ENCODE peak calls at places on chromosomes 6 and 20, in four cellular contexts. T, K, I and M are unnamed samples.

GRCh38 chr20:43243672-43244269 is 54.1 kb upstream of the PTPRT start:
- DNase-seq in T (no peak), K (peak), I (no peak), M (no peak)

GRCh38 chr6:111984081-111984480 is 69.8 kb upstream of the CCN6 start:
- DNase-seq in T (no peak), K (no peak), I (no peak), M (no peak)

GRCh38 chr20:46994341-46994740 is 99.7 kb downstream of the EYA2 start:
- DNase-seq in T (peak), K (peak), I (no peak), M (no peak)

GRCh38 chr6:100281471-100281878 is 183.2 kb downstream of the SIM1 start:
- DNase-seq in T (no peak), K (no peak), I (peak), M (no peak)

GRCh38 chr6:3222506-3223038 is 4.9 kb downstream of the TUBB2B start:
- DNase-seq in T (no peak), K (no peak), I (peak), M (no peak)

GRCh38 chr6:87907521-87907920 is 140.1 kb upstream of the SPACA1 start:
- DNase-seq in T (no peak), K (no peak), I (no peak), M (no peak)

GRCh38 chr6:167094436-167094819 is 28.5 kb upstream of the CCR6 start:
- DNase-seq in T (no peak), K (no peak), I (no peak), M (no peak)

GRCh38 chr6:53793318-53793975 is 1.4 kb upstream of the LRRC1 start:
- DNase-seq in T (peak), K (peak), I (peak), M (no peak)

GRCh38 chr20:63700199-63701050 is 4.0 kb downstream of the TNFRSF6B start:
- DNase-seq in T (no peak), K (no peak), I (no peak), M (no peak)

GRCh38 chr6:150932976-150933375 is 67.5 kb downstream of the MTHFD1L start:
- DNase-seq in T (no peak), K (no peak), I (no peak), M (no peak)

GRCh38 chr6:144895313-144895712 is 610.2 kb downstream of the UTRN start:
- DNase-seq in T (no peak), K (no peak), I (no peak), M (no peak)

GRCh38 chr6:14747881-14748520 is 497.9 kb upstream of the JARID2 start:
- DNase-seq in T (no peak), K (peak), I (no peak), M (no peak)

GRCh38 chr20:62999580-62999979 is 7.2 kb downstream of the BHLHE23 start:
- DNase-seq in T (no peak), K (no peak), I (no peak), M (no peak)

GRCh38 chr6:43817192-43817591 is 47.2 kb downstream of the VEGFA start:
- DNase-seq in T (no peak), K (no peak), I (no peak), M (no peak)

GRCh38 chr20:62603021-62603906 is 39.0 kb upstream of the SLCO4A1 start:
- DNase-seq in T (peak), K (peak), I (peak), M (peak)

GRCh38 chr6:11653028-11653583 is 115.6 kb downstream of the TMEM170B start:
- DNase-seq in T (no peak), K (peak), I (no peak), M (no peak)

GRCh38 chr6:112163295-112164257 is 76.2 kb downstream of the FAM229B start:
- DNase-seq in T (peak), K (peak), I (peak), M (peak)

GRCh38 chr6:99434702-99435530 is 9.8 kb upstream of the PNISR start:
- DNase-seq in T (peak), K (no peak), I (no peak), M (no peak)

GRCh38 chr6:166988674-166989201 is 10.5 kb upstream of the CEP43 start:
- DNase-seq in T (no peak), K (no peak), I (no peak), M (no peak)

GRCh38 chr6:11952291-11952690 is 59.8 kb upstream of the HIVEP1 start:
- DNase-seq in T (no peak), K (no peak), I (no peak), M (no peak)

GRCh38 chr20:4873396-4873795 is 127.9 kb downstream of the SLC23A2 start:
- DNase-seq in T (no peak), K (no peak), I (no peak), M (no peak)

GRCh38 chr6:2109796-2110195 is 135.6 kb downstream of the GMDS start:
- DNase-seq in T (no peak), K (no peak), I (peak), M (peak)

GRCh38 chr6:42405025-42405424 is 46.7 kb downstream of the TRERF1 start:
- DNase-seq in T (no peak), K (no peak), I (no peak), M (no peak)

GRCh38 chr6:109087661-109088264 is 6.9 kb downstream of the SESN1 start:
- DNase-seq in T (no peak), K (no peak), I (no peak), M (peak)

GRCh38 chr6:90537723-90538407 is 49.0 kb downstream of the MAP3K7 start:
- DNase-seq in T (no peak), K (no peak), I (no peak), M (no peak)

GRCh38 chr6:35663001-35663400 is 25.7 kb downstream of the FKBP5 start:
- DNase-seq in T (no peak), K (no peak), I (no peak), M (no peak)

GRCh38 chr6:163585932-163586437 is 171.5 kb downstream of the QKI start:
- DNase-seq in T (no peak), K (no peak), I (no peak), M (no peak)

GRCh38 chr20:25310921-25311728 is 63.2 kb downstream of the PYGB start:
- DNase-seq in T (no peak), K (no peak), I (no peak), M (no peak)